ENCODE peak calls at places on chromosomes 5 and 9, in five cellular contexts. E is HFF-Myc, W is IMR-90, D is GM12865, V is AG04450. G is an unnamed sample.

GRCh38 chr9:26458054-26458453 is 434.5 kb downstream of the CAAP1 start:
- DNase-seq in V (no peak), W (no peak), D (no peak), E (no peak), G (no peak)

GRCh38 chr5:141040763-141041426 is 10.3 kb upstream of the PCDHB1 start:
- DNase-seq in V (no peak), W (peak), E (peak), D (peak), G (no peak)

GRCh38 chr5:141512390-141513020 is 23.6 kb downstream of the PCDHGC5 start:
- DNase-seq in W (peak), D (peak), E (peak), V (no peak), G (no peak)

GRCh38 chr5:31383734-31384133 is 148.2 kb downstream of the DROSHA start:
- DNase-seq in W (peak), V (no peak), D (no peak), E (no peak), G (no peak)

GRCh38 chr5:102681403-102681983 is 73.6 kb upstream of the PAM start:
- DNase-seq in E (peak), D (peak), W (peak), V (peak), G (peak)

GRCh38 chr5:158394102-158394501 is 535.2 kb upstream of the CLINT1 start:
- DNase-seq in V (no peak), W (no peak), E (no peak), D (no peak), G (no peak)

GRCh38 chr9:32590476-32590875 is 17.5 kb upstream of the NDUFB6 start:
- DNase-seq in E (no peak), W (no peak), V (no peak), D (no peak), G (no peak)

GRCh38 chr5:17154211-17154996 is 63.0 kb upstream of the BASP1 start:
- DNase-seq in D (no peak), V (no peak), W (peak), E (no peak), G (peak)

GRCh38 chr5:150214289-150214688 is 24.4 kb downstream of the SLC6A7 start:
- DNase-seq in W (peak), D (no peak), E (no peak), V (no peak), G (no peak)
- TF ChIP-seq CTCF in W (no peak), D (no peak), E (peak), V (peak), G (no peak)

GRCh38 chr5:38211354-38211710 is 47.0 kb upstream of the EGFLAM start:
- DNase-seq in W (no peak), V (no peak), E (no peak), D (no peak), G (no peak)

GRCh38 chr5:38207343-38207742 is 51.0 kb upstream of the EGFLAM start:
- DNase-seq in E (no peak), V (no peak), D (no peak), W (peak), G (no peak)

GRCh38 chr5:38210701-38211353 is 47.5 kb upstream of the EGFLAM start:
- DNase-seq in E (no peak), D (no peak), W (no peak), V (no peak), G (no peak)

GRCh38 chr5:38212307-38212706 is 46.1 kb upstream of the EGFLAM start:
- DNase-seq in V (no peak), W (no peak), D (no peak), E (no peak), G (no peak)

DNA sequence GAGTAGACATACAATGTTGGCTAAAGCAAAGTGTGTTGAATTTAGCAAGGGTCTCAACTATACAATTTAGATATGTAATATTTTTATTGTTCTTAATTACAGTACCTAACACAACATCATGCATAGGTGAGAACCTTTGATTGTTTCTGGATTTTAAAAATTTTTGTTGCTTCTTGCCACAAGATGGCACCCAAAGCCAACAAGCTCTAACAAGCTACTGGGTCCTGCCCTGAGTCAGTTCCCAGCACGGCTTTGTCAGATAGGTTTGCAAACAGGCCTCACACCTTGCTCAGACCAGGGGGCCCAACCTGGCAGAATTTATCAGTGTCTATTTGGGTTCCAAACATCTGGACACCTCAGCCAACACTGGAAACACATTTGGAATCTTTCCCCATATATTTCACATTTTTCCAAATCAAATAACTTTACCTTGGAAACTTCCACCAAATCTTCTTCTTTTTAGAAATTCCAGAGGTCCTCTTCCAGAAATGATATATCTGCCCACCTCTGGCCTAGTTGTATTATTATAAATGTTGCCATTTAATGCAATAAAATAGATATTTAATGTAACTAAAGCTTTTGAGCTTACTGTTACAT is 49.5 kb upstream of the EGFLAM start:
- DNase-seq in D (peak), V (peak), W (peak), E (peak), G (no peak)
- H3K4me3 ChIP-seq in D (no peak), V (no peak), W (no peak), E (no peak), G (no peak)

GRCh38 chr5:36944024-36944423 is 67.5 kb downstream of the NIPBL start:
- DNase-seq in V (no peak), D (no peak), E (no peak), W (no peak), G (no peak)

GRCh38 chr5:36943584-36943983 is 67.0 kb downstream of the NIPBL start:
- DNase-seq in E (no peak), V (no peak), D (no peak), W (no peak), G (no peak)

GRCh38 chr5:36945687-36946086 is 69.1 kb downstream of the NIPBL start:
- DNase-seq in V (no peak), W (no peak), D (no peak), E (no peak), G (no peak)

GRCh38 chr5:36946101-36946500 is 69.5 kb downstream of the NIPBL start:
- DNase-seq in E (no peak), W (no peak), D (no peak), V (no peak), G (no peak)

DNA sequence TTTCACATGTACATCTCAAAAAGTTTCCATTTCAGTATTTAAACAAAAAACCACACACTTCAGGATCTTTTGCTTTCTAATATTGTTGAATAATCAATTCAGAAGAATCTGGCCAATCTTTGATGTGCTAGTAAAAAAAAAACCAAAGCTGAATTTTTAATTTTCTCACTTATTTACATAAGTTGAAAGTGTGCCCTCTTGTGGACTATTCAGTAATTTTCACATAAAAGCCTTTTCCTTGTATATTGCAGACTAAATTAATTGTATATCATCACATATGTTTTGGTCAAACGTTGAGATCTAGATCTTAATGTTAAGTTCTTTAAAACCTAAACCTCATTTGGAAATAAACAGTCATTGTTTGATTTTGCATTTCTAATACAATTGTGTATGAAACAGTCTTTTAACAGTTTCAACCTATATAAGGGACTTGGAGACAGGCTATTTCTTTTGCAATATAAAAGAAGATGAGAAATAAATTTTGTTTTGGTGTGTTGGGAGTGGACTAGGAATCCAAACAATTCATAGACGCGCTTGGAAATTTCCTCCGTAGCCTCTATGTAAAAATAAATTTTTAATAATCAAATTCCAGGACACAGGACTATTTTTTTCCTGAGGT is 68.1 kb downstream of the NIPBL start:
- DNase-seq in W (peak), E (no peak), V (peak), D (peak), G (no peak)
- TF ChIP-seq CTCF in W (peak), E (peak), V (peak), D (peak), G (peak)

GRCh38 chr9:97853844-97854695 is 1.0 kb downstream of the FOXE1 start:
- DNase-seq in E (no peak), D (no peak), V (no peak), W (peak), G (no peak)
- H3K4me3 ChIP-seq in E (no peak), D (no peak), V (peak), W (peak), G (peak)

GRCh38 chr5:14893351-14893750 is 21.8 kb upstream of the ANKH start:
- DNase-seq in D (no peak), V (no peak), E (no peak), W (no peak), G (no peak)
- TF ChIP-seq CTCF in D (no peak), V (no peak), E (no peak), W (no peak), G (no peak)

GRCh38 chr9:121300283-121301119 is 32.5 kb downstream of the GSN start:
- DNase-seq in W (no peak), V (no peak), E (no peak), D (no peak), G (no peak)
- H3K4me3 ChIP-seq in W (no peak), V (peak), E (peak), D (no peak), G (peak)

GRCh38 chr9:81250041-81250440 is 439.3 kb downstream of the TLE1 start:
- DNase-seq in D (no peak), W (no peak), V (no peak), E (no peak), G (no peak)

GRCh38 chr9:81250606-81251005 is 438.7 kb downstream of the TLE1 start:
- DNase-seq in D (no peak), V (no peak), W (no peak), E (no peak), G (no peak)

GRCh38 chr9:81242866-81243265 is 446.5 kb downstream of the TLE1 start:
- DNase-seq in E (no peak), D (no peak), V (no peak), W (no peak), G (no peak)

GRCh38 chr9:81239388-81239787 is 450.0 kb downstream of the TLE1 start:
- DNase-seq in V (no peak), E (no peak), W (no peak), D (no peak), G (peak)

GRCh38 chr9:81244631-81245030 is 444.7 kb downstream of the TLE1 start:
- DNase-seq in V (no peak), E (no peak), W (peak), D (no peak), G (no peak)
- TF ChIP-seq CTCF in V (no peak), E (no peak), W (no peak), D (no peak), G (no peak)

DNA sequence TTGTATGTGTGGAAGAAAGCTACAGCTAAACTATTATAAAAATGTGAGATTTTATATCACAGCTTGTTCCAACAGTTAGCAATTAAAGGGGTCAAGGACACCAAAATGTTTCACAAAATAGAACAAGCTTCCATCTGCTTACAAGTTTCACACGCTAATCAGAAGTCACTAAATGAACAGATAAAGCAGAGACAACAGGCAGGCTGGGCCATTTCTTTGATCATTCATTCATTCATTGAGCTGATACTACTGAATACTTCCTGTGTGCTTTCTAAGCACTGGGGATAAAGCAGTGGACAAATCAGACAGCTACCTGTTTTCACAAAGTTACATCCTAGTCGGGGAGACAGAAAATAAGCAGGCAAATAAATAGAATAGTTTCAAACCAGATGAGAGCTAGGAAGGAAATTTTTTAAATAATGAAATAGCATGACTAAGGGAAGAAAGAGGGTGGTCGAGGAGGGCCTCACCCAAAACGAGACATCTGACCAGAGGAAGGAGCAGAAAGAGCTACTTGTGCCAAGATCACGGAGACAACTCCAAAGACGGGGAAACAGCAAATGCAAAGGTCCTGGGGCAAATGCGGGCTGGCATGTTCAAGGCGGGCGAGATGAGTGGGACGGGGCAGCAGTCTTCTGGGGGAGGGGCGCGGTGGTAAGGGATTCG is 1.2 kb downstream of the MAPK9 start:
- DNase-seq in E (no peak), W (no peak), V (no peak), D (no peak), G (no peak)
- H3K4me3 ChIP-seq in E (peak), W (peak), V (peak), D (peak), G (peak)

GRCh38 chr5:57186194-57186593 is 12.3 kb downstream of the GPBP1 start:
- DNase-seq in E (no peak), W (no peak), V (no peak), D (no peak), G (no peak)

GRCh38 chr5:57181151-57181550 is 7.3 kb downstream of the GPBP1 start:
- DNase-seq in V (no peak), E (no peak), D (peak), W (no peak), G (no peak)

GRCh38 chr5:57185301-57185700 is 11.4 kb downstream of the GPBP1 start:
- DNase-seq in E (no peak), W (no peak), V (no peak), D (no peak), G (no peak)

GRCh38 chr5:57179262-57179960 is 5.6 kb downstream of the GPBP1 start:
- DNase-seq in V (no peak), W (no peak), E (no peak), D (no peak), G (no peak)

DNA sequence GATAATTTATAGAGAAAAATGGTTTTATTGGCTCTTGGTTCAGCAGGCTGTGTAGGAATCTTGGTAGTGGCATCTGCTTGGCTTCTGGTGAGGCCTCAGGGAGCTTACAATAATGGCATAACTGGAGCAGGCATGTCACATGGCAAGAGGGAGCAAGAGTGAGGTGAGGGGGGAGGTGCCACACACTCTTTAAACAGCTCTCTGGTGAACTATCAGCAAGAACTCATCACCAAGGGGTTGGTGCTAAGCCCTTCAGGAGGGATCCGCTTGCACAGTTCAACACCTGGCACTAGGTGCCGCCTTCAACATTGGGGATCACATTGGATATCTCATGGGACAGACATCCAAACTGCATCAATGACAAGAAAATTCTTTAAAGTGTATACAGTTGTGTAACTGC is 10.5 kb downstream of the GPBP1 start:
- DNase-seq in E (no peak), D (no peak), W (no peak), V (no peak), G (no peak)
- TF ChIP-seq CTCF in E (no peak), D (no peak), W (no peak), V (no peak), G (peak)